ENCODE peak calls at places on chromosomes 5 and 9, in ten cellular contexts. F is NCI-H748 treated with DMSO at 0.1 percent for 48 hours; D is EH; R is posterior cingulate gyrus; V is KG1; M is hippocampal formation; G is cardiac muscle cell; P is activated CD4-positive, CD25-positive, alpha-beta regulatory T cell treated with anti-CD3 and anti-CD28 coated beads, Interleukin-2, amount 50 U/mL, for 16 hours; C is effector memory CD8-positive, alpha-beta T cell; W is NCI-H146. U is an unnamed sample.
A peak's percentile ranks its signal among the peaks of the same experiment; 100 is the strongest.

GRCh38 chr5:146667633-146668032 is 151.6 kb upstream of the GPR151 start:
- DNase-seq in F (peak; percentile 34), D (peak; percentile 22), R (no peak), V (no peak), M (peak; percentile 86), G (peak; percentile 37), P (no peak), C (no peak), W (peak; percentile 68), U (peak; percentile 64)

GRCh38 chr5:113119271-113119924 is 142.8 kb downstream of the DCP2 start:
- DNase-seq in F (no peak), D (no peak), R (no peak), V (no peak), M (no peak), G (peak; percentile 44), P (no peak), C (no peak), W (no peak), U (no peak)

GRCh38 chr5:170747851-170748250 is 35.7 kb upstream of the GABRP start:
- DNase-seq in F (no peak), D (no peak), R (no peak), V (no peak), M (no peak), G (peak; percentile 28), P (no peak), C (no peak), W (peak; percentile 9), U (no peak)

GRCh38 chr9:38107811-38108304 is 38.8 kb upstream of the SHB start:
- DNase-seq in F (no peak), D (no peak), R (no peak), V (no peak), M (no peak), G (peak; percentile 1), P (no peak), C (no peak), W (peak; percentile 62), U (no peak)

GRCh38 chr5:124736111-124736813 is 10.2 kb downstream of the ZNF608 start:
- DNase-seq in F (no peak), D (peak; percentile 88), R (no peak), V (no peak), M (peak; percentile 41), G (peak; percentile 33), P (no peak), C (no peak), W (no peak), U (no peak)

GRCh38 chr5:167261309-167262100 is 1029.9 kb upstream of the WWC1 start:
- DNase-seq in F (no peak), D (no peak), R (no peak), V (no peak), M (no peak), G (peak; percentile 7), P (no peak), C (no peak), W (no peak), U (no peak)

GRCh38 chr5:154749496-154749895 is 5.7 kb upstream of the LARP1 start:
- DNase-seq in F (no peak), D (no peak), R (no peak), V (no peak), M (no peak), G (no peak), P (no peak), C (no peak), W (no peak), U (no peak)

GRCh38 chr9:89799766-89800165 is 195.0 kb downstream of the GADD45G start:
- DNase-seq in F (no peak), D (no peak), R (no peak), V (no peak), M (no peak), G (no peak), P (no peak), C (no peak), W (no peak), U (no peak)

U was measured in occipital lobe.